ENCODE peak calls at places on chromosomes 4 and X, in four cellular contexts. C is fibroblast of the aortic adventitia; H is activated gamma-delta T cell treated with anti-CD3 and anti-CD28 coated beads, Interleukin-2, amount 50 U/mL, for 16 hours; D is Kasumi-1. A is an unnamed sample.

GRCh38 chr4:147828361-147828760 is 96.5 kb downstream of the ARHGAP10 start:
- DNase-seq in H (no peak), C (peak), D (peak), A (no peak)

GRCh38 chrX:71216446-71216845 is 6.6 kb upstream of the GJB1 start:
- DNase-seq in H (no peak), C (peak), D (no peak), A (no peak)

GRCh38 chr4:109436504-109436903 is 2.9 kb downstream of the SEC24B start:
- DNase-seq in H (no peak), C (no peak), D (no peak), A (no peak)

GRCh38 chr4:153332936-153333335 is 11.6 kb upstream of the MND1 start:
- DNase-seq in D (no peak), C (peak), H (no peak), A (no peak)

GRCh38 chr4:153468587-153468986 is 2.4 kb downstream of the TMEM131L start:
- DNase-seq in D (no peak), H (no peak), C (peak), A (no peak)

GRCh38 chrX:18545771-18546170 is 120.4 kb downstream of the CDKL5 start:
- DNase-seq in H (no peak), C (no peak), D (no peak), A (no peak)

GRCh38 chr4:153735901-153736461 is 23.8 kb downstream of the RNF175 start:
- DNase-seq in D (no peak), H (no peak), C (peak), A (no peak)

GRCh38 chrX:13250831-13251612 is 68.8 kb downstream of the ATXN3L start:
- DNase-seq in D (no peak), H (no peak), C (peak), A (no peak)

GRCh38 chr4:184732126-184732525 is 1.8 kb downstream of the CENPU start:
- DNase-seq in H (no peak), C (peak), D (no peak), A (no peak)

GRCh38 chr4:171650543-171650942 is 162.7 kb upstream of the GALNTL6 start:
- DNase-seq in C (no peak), D (no peak), H (no peak), A (no peak)

GRCh38 chr4:69214716-69215115 is at the start of gene UGT2B11:
- DNase-seq in H (no peak), D (no peak), C (no peak), A (no peak)